ENCODE peak calls at places on chromosomes 1 and 21, in seven cellular contexts. F is GM12892, Y is K562, L is SK-N-SH, X is HepG2, P is H1, K is GM12878. B is an unnamed sample.

GRCh38 chr1:15667362-15667761 is 16.8 kb upstream of the PLEKHM2 start:
- DNase-seq in F (no peak), Y (no peak), L (no peak), X (no peak), P (no peak), K (no peak), B (no peak)

GRCh38 chr1:246689409-246689997 is 34.7 kb upstream of the SCCPDH start:
- DNase-seq in F (peak), Y (peak), L (peak), X (peak), P (peak), K (peak), B (peak)

GRCh38 chr1:224432141-224432540 is 2.5 kb downstream of the WDR26 start:
- DNase-seq in F (no peak), Y (no peak), L (no peak), X (no peak), P (no peak), K (no peak), B (no peak)

GRCh38 chr1:17671741-17672140 is 83.4 kb upstream of the ACTL8 start:
- DNase-seq in F (no peak), Y (no peak), L (peak), X (no peak), P (no peak), K (no peak), B (no peak)

GRCh38 chr1:63112155-63112914 is 210.0 kb upstream of the FOXD3 start:
- DNase-seq in F (no peak), Y (no peak), L (no peak), X (no peak), P (peak), K (no peak), B (no peak)

GRCh38 chr1:40575336-40575735 is 43.9 kb downstream of the ZNF684 start:
- DNase-seq in F (no peak), Y (no peak), L (no peak), X (no peak), P (no peak), K (no peak), B (no peak)

GRCh38 chr1:92833840-92834239 is 2.0 kb downstream of the RPL5 start:
- DNase-seq in F (no peak), Y (no peak), L (no peak), X (no peak), P (no peak), K (no peak), B (no peak)

GRCh38 chr1:247474367-247474766 is 16.5 kb upstream of the OR2B11 start:
- DNase-seq in F (no peak), Y (no peak), L (no peak), X (no peak), P (no peak), K (no peak), B (no peak)

GRCh38 chr1:184616504-184616903 is 138.2 kb downstream of the EDEM3 start:
- DNase-seq in F (no peak), Y (no peak), L (no peak), X (no peak), P (no peak), K (no peak), B (no peak)

GRCh38 chr1:64335634-64336033 is 132.2 kb downstream of the UBE2U start:
- DNase-seq in F (no peak), Y (no peak), L (no peak), X (no peak), P (no peak), K (no peak), B (no peak)

GRCh38 chr1:23369335-23370013 is at the start of gene ZNF436:
- DNase-seq in F (no peak), Y (peak), L (peak), X (peak), P (no peak), K (no peak), B (no peak)

DNA sequence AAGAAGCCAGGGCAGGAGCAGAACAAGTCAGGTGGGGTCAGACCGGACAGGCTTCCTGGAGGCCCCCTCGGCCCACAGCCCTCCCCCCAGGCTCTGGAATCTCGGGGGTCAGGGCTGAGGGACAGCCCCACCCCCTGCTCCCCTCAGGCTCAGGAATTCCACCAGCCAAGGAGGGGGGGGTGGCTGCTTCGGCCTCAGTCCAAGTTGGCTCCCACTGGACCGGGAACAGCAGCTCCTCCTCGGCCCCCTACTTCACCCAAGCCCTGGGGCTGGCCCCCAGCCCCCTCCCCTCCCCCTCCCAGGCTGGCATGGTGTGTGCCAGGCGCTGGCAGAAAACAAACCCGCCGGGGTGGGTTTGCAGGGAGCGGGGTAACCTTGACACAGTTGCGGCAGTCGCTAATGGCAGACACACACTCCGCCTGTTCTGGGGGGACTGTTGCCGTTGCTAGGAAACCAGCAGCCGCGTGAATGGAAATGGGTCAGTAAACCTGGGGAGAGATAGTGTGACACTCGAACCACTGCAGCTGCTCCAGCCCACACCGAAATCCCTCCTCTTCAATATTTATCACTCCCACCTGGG is 32.4 kb downstream of the AHDC1 start:
- DNase-seq in F (no peak), Y (peak), L (peak), X (peak), P (no peak), K (no peak), B (no peak)
- TF ChIP-seq TAF1 in F (no peak), Y (no peak), L (no peak), X (no peak), P (no peak), K (no peak), B (no peak)

GRCh38 chr1:33468972-33469371 is 3.5 kb upstream of the ZSCAN20 start:
- DNase-seq in F (no peak), Y (no peak), L (no peak), X (no peak), P (no peak), K (no peak), B (no peak)

GRCh38 chr1:33468559-33468958 is 3.9 kb upstream of the ZSCAN20 start:
- DNase-seq in F (no peak), Y (peak), L (no peak), X (no peak), P (no peak), K (no peak), B (no peak)

GRCh38 chr1:33472349-33472980 is at the start of gene ZSCAN20:
- DNase-seq in F (peak), Y (peak), L (peak), X (peak), P (peak), K (peak), B (peak)

GRCh38 chr1:33471416-33471815 is 1.0 kb upstream of the ZSCAN20 start:
- DNase-seq in F (no peak), Y (no peak), L (no peak), X (no peak), P (no peak), K (no peak), B (no peak)

DNA sequence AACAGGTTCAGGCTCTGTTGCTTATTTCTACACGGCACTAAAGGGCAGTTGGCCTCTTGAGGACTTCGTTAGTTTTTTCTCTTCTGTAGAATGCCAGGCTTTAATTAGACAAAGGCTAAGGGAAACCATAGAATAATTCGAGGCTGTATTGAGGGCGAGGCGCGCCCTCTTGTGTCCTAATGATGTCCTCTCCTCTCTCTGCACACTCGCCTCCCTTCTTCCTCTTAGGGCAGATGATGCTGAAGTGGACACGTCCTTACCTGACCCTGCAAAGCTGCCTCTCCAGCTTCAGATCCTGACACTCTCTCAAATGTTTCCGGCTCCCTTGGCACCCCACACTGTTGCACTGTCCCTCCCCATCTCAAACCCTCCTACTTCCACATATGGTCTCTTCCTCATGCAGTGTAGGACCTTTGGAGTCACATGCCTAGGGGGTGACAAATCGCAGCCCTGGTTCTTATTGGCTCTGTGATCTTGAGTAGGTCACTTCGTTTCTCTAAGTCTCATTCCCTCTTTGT is 1.9 kb upstream of the ZSCAN20 start:
- DNase-seq in F (peak), Y (peak), L (peak), X (peak), P (peak), K (no peak), B (peak)
- TF ChIP-seq POLR2AphosphoS5 in F (no peak), Y (no peak), L (no peak), X (no peak), P (no peak), K (no peak), B (no peak)

GRCh38 chr1:240611619-240612490 is at the start of gene GREM2:
- DNase-seq in F (peak), Y (no peak), L (peak), X (no peak), P (no peak), K (no peak), B (peak)
- TF ChIP-seq TAF1 in F (no peak), Y (no peak), L (peak), X (no peak), P (no peak), K (no peak), B (no peak)

GRCh38 chr1:243849089-243850012 is 692 bp downstream of the AKT3 start:
- DNase-seq in F (peak), Y (no peak), L (peak), X (no peak), P (no peak), K (no peak), B (peak)
- TF ChIP-seq POLR2AphosphoS5 in F (no peak), Y (no peak), L (no peak), X (no peak), P (peak), K (no peak), B (no peak)

DNA sequence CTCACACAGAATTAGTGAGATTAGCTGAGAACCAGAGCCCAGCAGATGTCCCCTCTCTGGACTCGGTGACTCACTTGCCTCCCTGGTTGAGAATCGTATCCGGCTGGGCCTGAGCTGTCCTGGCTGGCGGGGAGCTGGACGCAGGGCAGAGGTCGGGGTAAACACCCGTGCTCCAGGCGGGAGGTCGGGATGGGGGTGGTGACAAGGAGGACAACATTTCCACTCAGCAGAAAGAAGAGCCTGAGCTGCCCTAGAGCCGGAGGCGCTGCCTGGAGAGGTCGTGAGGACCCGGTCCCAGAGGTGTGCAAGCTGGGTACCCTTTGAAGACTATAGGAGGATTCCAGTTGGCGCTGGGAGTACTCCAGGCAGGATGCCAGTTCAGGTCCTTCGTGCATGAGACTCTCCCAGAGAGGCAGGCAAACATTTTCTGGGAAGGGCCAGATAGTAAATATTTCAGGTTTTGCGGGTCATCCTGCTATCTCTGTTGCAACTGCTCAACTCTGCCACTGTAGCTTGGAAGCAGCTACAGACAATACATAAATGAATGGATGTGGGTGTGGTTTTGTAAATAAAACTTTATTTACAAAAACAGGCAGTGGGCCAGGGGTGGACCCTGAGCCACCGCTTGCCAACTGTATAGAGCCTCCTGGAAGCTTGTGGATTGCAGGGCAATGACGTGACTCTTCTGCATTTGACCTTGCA is 116.8 kb upstream of the WNT4 start:
- DNase-seq in F (no peak), Y (no peak), L (no peak), X (no peak), P (no peak), K (no peak), B (no peak)
- TF ChIP-seq TAF1 in F (no peak), Y (no peak), L (no peak), X (no peak), P (no peak), K (no peak), B (no peak)

GRCh38 chr1:172976222-172977041 is 74.3 kb downstream of the TNFSF18 start:
- DNase-seq in F (no peak), Y (no peak), L (no peak), X (peak), P (no peak), K (no peak), B (no peak)
- TF ChIP-seq POLR2AphosphoS5 in F (no peak), Y (no peak), L (no peak), X (no peak), P (no peak), K (no peak), B (no peak)

DNA sequence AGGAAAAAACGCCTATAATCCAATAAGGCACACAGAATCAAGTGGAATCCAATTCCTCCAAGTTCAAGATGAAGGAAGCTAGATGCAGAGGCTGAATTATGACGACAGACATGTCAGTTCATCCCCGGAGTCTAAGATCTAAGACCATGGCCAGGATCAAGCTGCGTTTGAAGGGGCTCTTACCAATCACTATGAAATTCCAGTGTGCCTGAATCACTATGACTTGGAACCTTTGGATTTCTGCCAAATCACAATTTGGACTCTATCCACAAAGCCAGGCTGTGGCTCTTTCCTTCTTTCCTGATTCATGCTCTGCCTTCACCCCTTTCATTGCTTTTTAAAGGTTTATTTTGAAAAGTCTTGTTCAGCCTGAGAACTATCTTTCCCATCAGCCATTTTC is 17.1 kb downstream of the OLIG2 start:
- DNase-seq in F (no peak), Y (no peak), L (no peak), X (no peak), P (no peak), K (no peak), B (no peak)
- TF ChIP-seq TAF1 in F (no peak), Y (no peak), L (no peak), X (no peak), P (no peak), K (no peak), B (no peak)

GRCh38 chr21:42376338-42376982 is 10.1 kb upstream of the TFF1 start:
- DNase-seq in F (no peak), Y (peak), L (no peak), X (no peak), P (no peak), K (no peak), B (no peak)

GRCh38 chr21:42373908-42374455 is 7.6 kb upstream of the TFF1 start:
- DNase-seq in F (no peak), Y (no peak), L (no peak), X (no peak), P (no peak), K (no peak), B (no peak)

GRCh38 chr21:42375966-42376337 is 9.6 kb upstream of the TFF1 start:
- DNase-seq in F (no peak), Y (no peak), L (no peak), X (no peak), P (no peak), K (no peak), B (no peak)

GRCh38 chr21:42374457-42374856 is 8.1 kb upstream of the TFF1 start:
- DNase-seq in F (no peak), Y (no peak), L (no peak), X (no peak), P (no peak), K (no peak), B (no peak)

GRCh38 chr21:42375141-42375905 is 9.0 kb upstream of the TFF1 start:
- DNase-seq in F (no peak), Y (no peak), L (no peak), X (no peak), P (no peak), K (no peak), B (no peak)
- TF ChIP-seq POLR2AphosphoS5 in F (no peak), Y (no peak), L (no peak), X (no peak), P (no peak), K (no peak), B (no peak)

GRCh38 chr1:212691561-212692071 is 8.0 kb downstream of the BATF3 start:
- DNase-seq in F (no peak), Y (no peak), L (no peak), X (no peak), P (no peak), K (peak), B (no peak)

GRCh38 chr1:212690816-212691403 is 8.7 kb downstream of the BATF3 start:
- DNase-seq in F (no peak), Y (no peak), L (no peak), X (no peak), P (no peak), K (no peak), B (no peak)

GRCh38 chr1:212689196-212689710 is 10.4 kb downstream of the BATF3 start:
- DNase-seq in F (no peak), Y (no peak), L (no peak), X (no peak), P (no peak), K (no peak), B (no peak)

GRCh38 chr1:212689758-212690540 is 9.7 kb downstream of the BATF3 start:
- DNase-seq in F (no peak), Y (no peak), L (no peak), X (no peak), P (no peak), K (no peak), B (no peak)

DNA sequence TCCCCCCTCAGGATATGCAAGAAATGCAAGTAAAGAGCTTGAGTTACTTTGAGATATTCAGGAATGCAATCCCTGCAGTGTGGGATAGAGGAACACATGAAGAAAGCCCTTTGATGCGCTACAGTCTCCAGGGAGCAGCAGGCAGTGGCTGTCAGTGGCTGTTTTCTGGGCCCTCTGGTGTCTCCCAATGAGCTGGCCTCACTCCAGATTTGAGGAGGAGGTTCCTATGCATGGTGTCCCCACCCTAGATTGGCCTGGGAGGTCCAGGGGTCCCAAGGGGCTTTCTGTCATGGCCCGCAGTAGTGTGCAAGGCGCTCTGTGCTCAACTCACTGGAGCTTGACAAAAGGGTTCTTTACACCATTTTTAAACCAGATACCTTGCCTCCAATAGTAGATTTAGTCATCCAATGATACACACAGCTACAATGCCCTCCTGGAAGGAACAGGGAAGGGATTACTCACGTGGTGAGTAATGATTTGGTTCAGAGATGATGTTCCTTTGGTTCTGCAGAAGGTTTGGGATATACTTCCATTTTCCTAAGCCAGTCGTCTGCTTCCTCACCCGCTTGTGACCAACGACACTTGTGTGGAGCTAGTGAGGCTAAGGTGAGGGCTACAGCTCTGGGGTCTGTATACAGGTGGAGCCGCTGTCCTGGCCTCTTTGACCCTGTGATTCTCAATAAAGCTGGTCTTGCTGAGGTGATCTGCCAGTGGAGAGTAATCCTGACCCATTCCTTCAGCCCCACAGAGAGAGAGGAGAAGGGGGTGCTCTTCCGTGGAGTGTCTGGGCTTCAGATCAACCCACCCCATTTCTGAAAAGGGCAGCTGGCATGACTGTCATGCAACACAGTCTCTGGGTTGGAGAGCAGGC is 6.6 kb downstream of the BATF3 start:
- DNase-seq in F (no peak), Y (no peak), L (no peak), X (no peak), P (no peak), K (no peak), B (no peak)
- TF ChIP-seq TAF1 in F (no peak), Y (no peak), L (no peak), X (no peak), P (no peak), K (no peak), B (no peak)

GRCh38 chr21:45120975-45121374 is 46.6 kb downstream of the ADARB1 start:
- DNase-seq in F (no peak), Y (no peak), L (no peak), X (no peak), P (no peak), K (no peak), B (no peak)
- TF ChIP-seq POLR2AphosphoS5 in F (no peak), Y (no peak), L (no peak), X (no peak), P (no peak), K (no peak), B (no peak)